ENCODE peak calls at places on chromosomes 11 and 22, in six cellular contexts. H, J, K, L, P and C are unnamed samples.
A peak's percentile ranks its signal among the peaks of the same experiment; 100 is the strongest.

GRCh38 chr11:63951779-63952536 is 13.2 kb downstream of the NAA40 start:
- DNase-seq in L (no peak), K (no peak), P (no peak), J (no peak), H (peak; percentile 31), C (no peak)

GRCh38 chr11:30697032-30697431 is 110.9 kb upstream of the MPPED2 start:
- DNase-seq in H (no peak), J (no peak), P (no peak), K (no peak), L (no peak), C (no peak)

GRCh38 chr11:19410032-19410431 is 169.3 kb upstream of the E2F8 start:
- DNase-seq in H (no peak), P (no peak), J (no peak), L (no peak), K (no peak), C (no peak)

GRCh38 chr11:26649884-26650283 is 72.0 kb downstream of the SLC5A12 start:
- DNase-seq in P (peak; percentile 83), K (peak; percentile 67), H (peak; percentile 87), L (no peak), J (peak; percentile 69), C (peak; percentile 73)

GRCh38 chr11:71209181-71209580 is 43.2 kb downstream of the SHANK2 start:
- DNase-seq in H (no peak), L (no peak), K (no peak), P (no peak), J (no peak), C (no peak)

GRCh38 chr11:111019931-111020381 is 225.6 kb upstream of the POU2AF2 start:
- DNase-seq in H (peak; percentile 59), P (peak; percentile 66), K (no peak), L (no peak), J (no peak), C (peak; percentile 46)

GRCh38 chr11:109320595-109320994 is 101.4 kb upstream of the C11orf87 start:
- DNase-seq in J (no peak), K (no peak), H (peak; percentile 41), P (peak; percentile 59), L (no peak), C (peak; percentile 15)

GRCh38 chr11:64163951-64164350 is 2.0 kb downstream of the MACROD1 start:
- DNase-seq in L (no peak), K (no peak), P (no peak), H (no peak), J (no peak), C (no peak)

GRCh38 chr11:22491826-22492225 is 133.8 kb downstream of the FANCF start:
- DNase-seq in K (no peak), H (peak; percentile 20), P (no peak), J (no peak), L (no peak), C (peak; percentile 3)

GRCh38 chr22:46536559-46537220 is 730 bp downstream of the CELSR1 start:
- DNase-seq in K (no peak), J (no peak), H (no peak), P (no peak), L (no peak), C (no peak)

GRCh38 chr11:104254347-104254746 is 90.4 kb upstream of the PDGFD start:
- DNase-seq in H (peak; percentile 67), L (peak; percentile 25), J (no peak), K (peak; percentile 39), P (peak; percentile 62), C (peak; percentile 2)

GRCh38 chr11:47551086-47551485 is 1.8 kb downstream of the CELF1 start:
- DNase-seq in J (no peak), H (peak; percentile 64), L (no peak), K (no peak), P (no peak), C (peak; percentile 36)

GRCh38 chr22:34036936-34037335 is 116.7 kb upstream of the LARGE1 start:
- DNase-seq in H (no peak), L (no peak), P (no peak), J (no peak), K (no peak), C (no peak)

GRCh38 chr11:116955949-116956348 is 118.5 kb upstream of the APOA1 start:
- DNase-seq in L (no peak), J (no peak), H (no peak), P (no peak), K (no peak), C (no peak)

GRCh38 chr22:31068970-31069369 is 12.1 kb upstream of the SMTN start:
- DNase-seq in H (no peak), L (no peak), J (no peak), K (no peak), P (no peak), C (no peak)

GRCh38 chr22:35446365-35446764 is 46.4 kb downstream of the MCM5 start:
- DNase-seq in P (peak; percentile 81), H (peak; percentile 94), K (no peak), L (no peak), J (no peak), C (peak; percentile 88)

GRCh38 chr11:33406241-33406640 is 149.1 kb downstream of the HIPK3 start:
- DNase-seq in L (no peak), H (no peak), J (no peak), K (no peak), P (no peak), C (no peak)

GRCh38 chr22:29231971-29232959 is 26.6 kb downstream of the EMID1 start:
- DNase-seq in K (no peak), H (peak; percentile 14), P (peak; percentile 64), L (peak; percentile 91), J (no peak), C (no peak)

GRCh38 chr11:94544832-94545640 is 1.3 kb downstream of the FUT4 start:
- DNase-seq in K (peak; percentile 18), P (no peak), J (no peak), L (peak; percentile 29), H (no peak), C (no peak)

GRCh38 chr11:2173150-2173693 is 1.6 kb upstream of the TH start:
- DNase-seq in L (no peak), K (peak; percentile 51), P (no peak), H (peak; percentile 11), J (no peak), C (no peak)

GRCh38 chr11:111000400-111001090 is 245.0 kb upstream of the POU2AF2 start:
- DNase-seq in P (peak; percentile 72), L (no peak), K (no peak), H (no peak), J (no peak), C (no peak)

GRCh38 chr22:28948404-28948803 is 65.0 kb downstream of the ZNRF3 start:
- DNase-seq in K (no peak), J (no peak), H (no peak), L (no peak), P (no peak), C (no peak)

GRCh38 chr11:121933294-121933693 is 182.7 kb downstream of the BLID start:
- DNase-seq in L (no peak), J (no peak), P (no peak), H (peak; percentile 33), K (no peak), C (no peak)

GRCh38 chr11:72726266-72727220 is 25.7 kb downstream of the ARAP1 start:
- DNase-seq in J (no peak), K (no peak), H (no peak), L (no peak), P (no peak), C (no peak)

GRCh38 chr11:131867457-131868257 is 497.2 kb downstream of the NTM start:
- DNase-seq in L (no peak), P (peak; percentile 91), J (peak; percentile 84), H (peak; percentile 95), K (peak; percentile 69), C (peak; percentile 75)

GRCh38 chr22:49779853-49780271 is 47.8 kb downstream of the BRD1 start:
- DNase-seq in K (no peak), P (no peak), L (no peak), J (no peak), H (no peak), C (no peak)
- TF ChIP-seq CTCF in K (no peak), P (no peak), L (no peak), J (no peak), H (no peak), C (no peak)

GRCh38 chr11:42631223-42631843 is 680.5 kb upstream of the API5 start:
- DNase-seq in J (no peak), L (no peak), K (peak; percentile 11), P (peak; percentile 16), H (peak; percentile 2), C (no peak)
- TF ChIP-seq CTCF in J (no peak), L (no peak), K (peak; percentile 57), P (peak; percentile 22), H (no peak), C (no peak)

GRCh38 chr11:61567286-61568061 is 13.4 kb downstream of the SYT7 start:
- DNase-seq in P (peak; percentile 85), L (peak; percentile 77), J (peak; percentile 84), H (peak; percentile 80), K (peak; percentile 94), C (peak; percentile 83)
- TF ChIP-seq CTCF in P (peak; percentile 36), L (no peak), J (no peak), H (peak; percentile 43), K (peak; percentile 96), C (peak; percentile 52)

GRCh38 chr11:12159351-12160099 is 49.1 kb downstream of the MICAL2 start:
- DNase-seq in L (peak; percentile 39), H (peak; percentile 93), K (no peak), P (peak; percentile 87), J (no peak), C (peak; percentile 97)
- TF ChIP-seq CTCF in L (no peak), H (peak; percentile 30), K (no peak), P (no peak), J (no peak), C (peak; percentile 4)

DNA sequence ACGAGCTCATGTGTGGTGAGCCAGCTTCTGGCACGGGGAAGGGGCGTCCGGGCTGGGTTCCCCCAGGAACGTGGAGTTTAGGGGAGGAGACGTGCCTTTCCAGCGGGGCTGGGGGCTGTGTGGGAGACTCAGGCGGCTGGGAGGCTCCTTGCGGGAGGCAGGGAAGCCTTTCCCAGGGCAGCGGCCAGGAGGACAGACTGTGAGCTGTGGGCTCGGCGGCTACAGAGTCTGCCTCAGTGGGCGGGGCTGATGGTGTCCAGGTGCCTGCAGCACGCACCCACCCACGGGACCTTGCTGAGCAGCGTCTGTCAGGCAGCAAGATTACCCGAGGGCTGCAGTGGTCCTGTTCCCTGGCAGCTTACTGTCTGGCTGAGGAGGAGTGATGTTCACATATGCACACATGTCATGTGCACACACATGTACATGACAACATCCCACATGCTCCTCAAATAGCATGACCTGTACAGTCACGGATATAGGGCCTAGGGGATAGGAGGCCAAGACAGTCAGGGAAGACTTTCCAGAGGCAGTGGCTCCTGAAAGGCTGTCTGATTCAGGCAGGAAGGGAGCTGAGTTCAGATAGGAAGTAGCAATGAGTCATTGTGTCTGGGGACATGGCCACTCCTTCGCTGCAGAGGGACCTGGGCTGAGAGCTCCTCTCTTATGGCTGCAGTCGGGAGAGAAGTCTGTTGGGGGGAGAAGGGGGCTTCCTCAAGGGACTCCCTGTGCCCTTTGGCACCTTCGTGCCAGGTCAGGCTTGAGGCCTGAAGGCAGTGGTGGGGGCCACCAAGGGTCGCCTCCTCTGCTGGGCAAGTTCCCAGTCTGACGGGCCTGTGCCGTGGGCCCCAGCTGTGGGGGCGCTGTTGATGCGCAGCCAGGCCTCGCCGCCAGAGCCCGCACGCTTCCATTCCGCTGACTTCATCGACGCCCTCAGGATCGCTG is 23.3 kb upstream of the PPP6R3 start:
- DNase-seq in K (no peak), H (peak; percentile 73), L (no peak), J (no peak), P (peak; percentile 86), C (peak; percentile 61)
- TF ChIP-seq CTCF in K (no peak), H (no peak), L (no peak), J (no peak), P (peak; percentile 52), C (no peak)